ENCODE peak calls at places on chromosome 18, in four cellular contexts. Z is mesothelial cell of epicardium, V is type B pancreatic cell, N is sigmoid colon. E is an unnamed sample.

GRCh38 chr18:9688036-9688741 is 19.9 kb upstream of the RAB31 start:
- DNase-seq in Z (no peak), V (no peak), N (no peak), E (peak; percentile 56)

GRCh38 chr18:27709344-27709743 is 467.6 kb downstream of the CDH2 start:
- DNase-seq in Z (no peak), V (no peak), N (no peak), E (no peak)

GRCh38 chr18:75360941-75361340 is 66.6 kb downstream of the SMIM21 start:
- DNase-seq in Z (no peak), V (no peak), N (no peak), E (no peak)

GRCh38 chr18:31241900-31242409 is 76.0 kb upstream of the DSG1 start:
- DNase-seq in Z (peak; percentile 76), V (no peak), N (no peak), E (no peak)

GRCh38 chr18:77032121-77032758 is 100.3 kb downstream of the MBP start:
- DNase-seq in Z (no peak), V (no peak), N (no peak), E (no peak)

GRCh38 chr18:33169218-33169617 is 271.3 kb downstream of the CCDC178 start:
- DNase-seq in Z (no peak), V (no peak), N (no peak), E (no peak)

GRCh38 chr18:75697493-75697892 is 270.0 kb upstream of the SMIM21 start:
- DNase-seq in Z (no peak), V (no peak), N (no peak), E (no peak)

GRCh38 chr18:9824474-9824832 is 61.3 kb upstream of the TXNDC2 start:
- DNase-seq in Z (no peak), V (no peak), N (peak; percentile 79), E (no peak)

GRCh38 chr18:55900380-55900779 is 312.4 kb upstream of the TCF4 start:
- DNase-seq in Z (no peak), V (no peak), N (no peak), E (no peak)

GRCh38 chr18:7872569-7872968 is 305.5 kb downstream of the PTPRM start:
- DNase-seq in Z (no peak), V (no peak), N (no peak), E (no peak)

GRCh38 chr18:76130845-76131244 is 364.2 kb downstream of the ZNF516 start:
- DNase-seq in Z (no peak), V (no peak), N (no peak), E (no peak)

GRCh38 chr18:67217551-67218166 is 298.9 kb downstream of the DSEL start:
- DNase-seq in Z (peak; percentile 56), V (no peak), N (peak; percentile 71), E (no peak)

GRCh38 chr18:74381621-74382350 is 66.1 kb downstream of the C18orf63 start:
- DNase-seq in Z (no peak), V (peak; percentile 40), N (no peak), E (peak; percentile 73)

GRCh38 chr18:50429207-50429948 is 54.5 kb downstream of the SKA1 start:
- DNase-seq in Z (no peak), V (no peak), N (no peak), E (no peak)

GRCh38 chr18:49094136-49094535 is 143.4 kb upstream of the SMAD7 start:
- DNase-seq in Z (no peak), V (no peak), N (no peak), E (no peak)

GRCh38 chr18:76378526-76379215 is 116.4 kb downstream of the ZNF516 start:
- DNase-seq in Z (no peak), V (peak; percentile 64), N (peak; percentile 58), E (no peak)

GRCh38 chr18:23541349-23542093 is 38.2 kb downstream of the RMC1 start:
- DNase-seq in Z (no peak), V (no peak), N (no peak), E (no peak)

GRCh38 chr18:56284319-56284718 is 354.1 kb downstream of the TXNL1 start:
- DNase-seq in Z (no peak), V (no peak), N (no peak), E (no peak)

GRCh38 chr18:77058186-77058847 is 74.3 kb downstream of the MBP start:
- DNase-seq in Z (no peak), V (no peak), N (peak; percentile 84), E (no peak)

GRCh38 chr18:45559258-45559657 is 56.0 kb upstream of the SLC14A2 start:
- DNase-seq in Z (no peak), V (no peak), N (no peak), E (no peak)

GRCh38 chr18:48662021-48662661 is 123.3 kb downstream of the CTIF start:
- DNase-seq in Z (peak; percentile 40), V (no peak), N (peak; percentile 45), E (no peak)

GRCh38 chr18:23859466-23860352 is 154.8 kb upstream of the TTC39C start:
- DNase-seq in Z (no peak), V (no peak), N (no peak), E (no peak)

GRCh38 chr18:69402219-69402989 is 1.7 kb downstream of the DOK6 start:
- DNase-seq in Z (no peak), V (no peak), N (peak; percentile 51), E (no peak)

GRCh38 chr18:78561757-78562445 is 417.7 kb upstream of the SALL3 start:
- DNase-seq in Z (no peak), V (no peak), N (no peak), E (no peak)

GRCh38 chr18:8706981-8707940 is 1.9 kb downstream of the MTCL1 start:
- DNase-seq in Z (peak; percentile 54), V (no peak), N (peak; percentile 87), E (peak; percentile 85)

DNA sequence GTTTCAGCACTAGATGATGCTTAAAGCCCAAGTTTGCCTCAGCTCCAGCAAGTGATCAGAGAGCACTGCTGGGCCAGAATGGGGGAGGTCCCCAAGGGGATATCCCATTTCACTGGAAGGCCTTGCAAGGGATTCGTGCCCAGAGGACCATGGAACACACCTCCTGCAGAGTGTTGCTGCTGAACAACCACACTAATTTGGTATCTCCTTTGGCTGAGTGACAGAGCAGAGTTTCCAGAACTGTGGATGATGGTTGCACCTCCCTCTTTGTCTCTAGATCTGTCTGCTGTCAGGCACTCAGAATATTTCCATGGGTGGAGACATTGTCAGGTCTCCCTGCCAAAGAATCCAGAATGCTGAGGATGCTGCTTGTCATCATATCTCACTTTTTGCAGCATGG is 484.8 kb upstream of the NETO1 start:
- DNase-seq in Z (no peak), V (no peak), N (no peak), E (no peak)
- TF ChIP-seq CTCF in Z (no peak), V (no peak), N (no peak), E (peak; percentile 18)

GRCh38 chr18:80187956-80188642 is 59.2 kb downstream of the PARD6G start:
- DNase-seq in Z (no peak), V (no peak), N (no peak), E (no peak)
- TF ChIP-seq CTCF in Z (no peak), V (no peak), N (no peak), E (no peak)

GRCh38 chr18:14074187-14074586 is 58.0 kb downstream of the ZNF519 start:
- DNase-seq in Z (no peak), V (no peak), N (no peak), E (no peak)
- TF ChIP-seq CTCF in Z (no peak), V (peak; percentile 42), N (no peak), E (peak; percentile 12)

GRCh38 chr18:11307716-11308115 is 158.3 kb upstream of the PIEZO2 start:
- DNase-seq in Z (no peak), V (no peak), N (no peak), E (no peak)

GRCh38 chr18:11305507-11305906 is 156.1 kb upstream of the PIEZO2 start:
- DNase-seq in Z (no peak), V (no peak), N (no peak), E (no peak)

GRCh38 chr18:11308499-11308898 is 159.1 kb upstream of the PIEZO2 start:
- DNase-seq in Z (no peak), V (no peak), N (no peak), E (no peak)

GRCh38 chr18:11310476-11311086 is 161.2 kb upstream of the PIEZO2 start:
- DNase-seq in Z (no peak), V (no peak), N (no peak), E (no peak)

GRCh38 chr18:11309172-11309571 is 159.8 kb upstream of the PIEZO2 start:
- DNase-seq in Z (no peak), V (no peak), N (no peak), E (no peak)
- TF ChIP-seq CTCF in Z (no peak), V (peak; percentile 27), N (no peak), E (peak; percentile 46)

GRCh38 chr18:64244571-64244970 is 95.7 kb upstream of the LINC00305 start:
- DNase-seq in Z (no peak), V (no peak), N (no peak), E (no peak)
- TF ChIP-seq CTCF in Z (no peak), V (peak; percentile 15), N (no peak), E (no peak)

DNA sequence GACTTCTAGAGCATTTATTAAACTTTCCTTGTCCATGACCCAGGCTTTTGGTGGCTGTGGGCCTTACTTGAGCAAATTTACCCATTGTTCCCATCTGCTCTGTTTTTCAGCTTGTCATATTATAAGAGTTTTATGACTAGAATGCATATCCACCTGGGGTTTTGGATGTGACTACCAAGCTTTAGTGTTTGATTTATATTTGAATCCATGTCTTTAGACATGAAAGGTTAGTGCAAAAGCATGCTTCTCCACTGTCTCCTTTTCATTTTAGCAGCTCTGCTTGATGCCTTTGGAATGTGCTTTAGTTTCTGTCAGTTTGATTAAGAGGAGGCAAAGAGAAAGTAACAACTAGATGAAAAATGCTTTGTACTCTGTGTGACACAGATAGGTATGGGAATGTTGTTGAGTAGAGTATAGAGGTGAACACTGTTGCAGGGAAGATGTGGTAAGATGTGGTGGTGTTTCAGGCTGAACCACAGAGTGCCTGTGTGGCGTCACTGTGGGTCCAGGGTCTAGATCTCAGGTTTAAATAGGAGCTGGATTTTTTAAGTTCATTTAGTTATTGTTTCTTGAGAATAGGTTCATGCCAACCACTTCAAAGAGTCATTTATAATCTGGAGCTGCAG is 19.7 kb downstream of the PIK3C3 start:
- DNase-seq in Z (no peak), V (no peak), N (no peak), E (no peak)
- TF ChIP-seq CTCF in Z (no peak), V (no peak), N (no peak), E (no peak)

GRCh38 chr18:35041752-35042379 is 653 bp downstream of the MAPRE2 start:
- DNase-seq in Z (no peak), V (no peak), N (no peak), E (no peak)
- TF ChIP-seq CTCF in Z (no peak), V (peak; percentile 20), N (no peak), E (no peak)

GRCh38 chr18:53944721-53945120 is 279.7 kb downstream of the MBD2 start:
- DNase-seq in Z (no peak), V (no peak), N (no peak), E (no peak)

GRCh38 chr18:53946561-53946960 is 277.9 kb downstream of the MBD2 start:
- DNase-seq in Z (no peak), V (no peak), N (no peak), E (no peak)

GRCh38 chr18:53952700-53953099 is 271.8 kb downstream of the MBD2 start:
- DNase-seq in Z (no peak), V (no peak), N (no peak), E (no peak)

GRCh38 chr18:53947092-53947640 is 277.3 kb downstream of the MBD2 start:
- DNase-seq in Z (no peak), V (no peak), N (no peak), E (no peak)

GRCh38 chr18:53950545-53950944 is 273.9 kb downstream of the MBD2 start:
- DNase-seq in Z (no peak), V (no peak), N (no peak), E (no peak)
- TF ChIP-seq CTCF in Z (no peak), V (no peak), N (no peak), E (no peak)

E was measured in osteocyte.